ENCODE peak calls at places on chromosomes 1 and 21, in nine cellular contexts. One of them, this sample, is unnamed.

GRCh38 chr1:180157108-180157507 is 2.4 kb downstream of the QSOX1 start:
- DNase-seq in fibroblast of villous mesenchyme: peak
- DNase-seq in cardiac fibroblast: peak
- DNase-seq in cardiac muscle cell: peak
- DNase-seq in HCT116: no peak
- DNase-seq in tibial artery: no peak
- DNase-seq in left ventricle myocardium inferior: no peak
- DNase-seq in astrocyte of the spinal cord: peak
- DNase-seq in foreskin fibroblast: peak
- DNase-seq in this sample: no peak

GRCh38 chr1:110418729-110419128 is 11.2 kb upstream of the LAMTOR5 start:
- DNase-seq in fibroblast of villous mesenchyme: no peak
- DNase-seq in cardiac fibroblast: no peak
- DNase-seq in cardiac muscle cell: no peak
- DNase-seq in HCT116: no peak
- DNase-seq in tibial artery: no peak
- DNase-seq in left ventricle myocardium inferior: no peak
- DNase-seq in astrocyte of the spinal cord: no peak
- DNase-seq in foreskin fibroblast: no peak
- DNase-seq in this sample: no peak

GRCh38 chr1:212699104-212699838 is 369 bp downstream of the BATF3 start:
- DNase-seq in fibroblast of villous mesenchyme: peak
- DNase-seq in cardiac fibroblast: peak
- DNase-seq in cardiac muscle cell: peak
- DNase-seq in HCT116: peak
- DNase-seq in tibial artery: peak
- DNase-seq in left ventricle myocardium inferior: peak
- DNase-seq in astrocyte of the spinal cord: peak
- DNase-seq in foreskin fibroblast: no peak
- DNase-seq in this sample: no peak

GRCh38 chr1:111234866-111235265 is 7.4 kb downstream of the CHI3L2 start:
- DNase-seq in fibroblast of villous mesenchyme: no peak
- DNase-seq in cardiac fibroblast: no peak
- DNase-seq in cardiac muscle cell: no peak
- DNase-seq in HCT116: no peak
- DNase-seq in tibial artery: no peak
- DNase-seq in left ventricle myocardium inferior: no peak
- DNase-seq in astrocyte of the spinal cord: peak
- DNase-seq in foreskin fibroblast: peak
- DNase-seq in this sample: no peak

GRCh38 chr1:24963943-24964677 is 34.0 kb upstream of the RUNX3 start:
- DNase-seq in fibroblast of villous mesenchyme: no peak
- DNase-seq in cardiac fibroblast: no peak
- DNase-seq in cardiac muscle cell: no peak
- DNase-seq in HCT116: no peak
- DNase-seq in tibial artery: no peak
- DNase-seq in left ventricle myocardium inferior: no peak
- DNase-seq in astrocyte of the spinal cord: no peak
- DNase-seq in foreskin fibroblast: no peak
- DNase-seq in this sample: no peak

GRCh38 chr1:3880429-3881190 is 19.5 kb downstream of the C1orf174 start:
- DNase-seq in fibroblast of villous mesenchyme: no peak
- DNase-seq in cardiac fibroblast: no peak
- DNase-seq in cardiac muscle cell: no peak
- DNase-seq in HCT116: no peak
- DNase-seq in tibial artery: no peak
- DNase-seq in left ventricle myocardium inferior: no peak
- DNase-seq in astrocyte of the spinal cord: no peak
- DNase-seq in foreskin fibroblast: no peak
- DNase-seq in this sample: no peak

GRCh38 chr1:117048431-117049133 is 11.5 kb upstream of the TTF2 start:
- DNase-seq in fibroblast of villous mesenchyme: no peak
- DNase-seq in cardiac fibroblast: no peak
- DNase-seq in cardiac muscle cell: no peak
- DNase-seq in HCT116: no peak
- DNase-seq in tibial artery: no peak
- DNase-seq in left ventricle myocardium inferior: no peak
- DNase-seq in astrocyte of the spinal cord: no peak
- DNase-seq in foreskin fibroblast: no peak
- DNase-seq in this sample: no peak

GRCh38 chr1:1230656-1231399 is 973 bp downstream of the SDF4 start:
- DNase-seq in fibroblast of villous mesenchyme: peak
- DNase-seq in cardiac fibroblast: peak
- DNase-seq in cardiac muscle cell: peak
- DNase-seq in HCT116: peak
- DNase-seq in tibial artery: no peak
- DNase-seq in left ventricle myocardium inferior: no peak
- DNase-seq in astrocyte of the spinal cord: peak
- DNase-seq in foreskin fibroblast: peak
- DNase-seq in this sample: peak

GRCh38 chr1:16324456-16324890 is 27.8 kb downstream of the FBXO42 start:
- DNase-seq in fibroblast of villous mesenchyme: peak
- DNase-seq in cardiac fibroblast: peak
- DNase-seq in cardiac muscle cell: peak
- DNase-seq in HCT116: peak
- DNase-seq in tibial artery: peak
- DNase-seq in left ventricle myocardium inferior: no peak
- DNase-seq in astrocyte of the spinal cord: peak
- DNase-seq in foreskin fibroblast: peak
- DNase-seq in this sample: peak

GRCh38 chr1:91148641-91149069 is 126.8 kb upstream of the ZNF644 start:
- DNase-seq in fibroblast of villous mesenchyme: no peak
- DNase-seq in cardiac fibroblast: no peak
- DNase-seq in cardiac muscle cell: no peak
- DNase-seq in HCT116: no peak
- DNase-seq in tibial artery: peak
- DNase-seq in left ventricle myocardium inferior: no peak
- DNase-seq in astrocyte of the spinal cord: no peak
- DNase-seq in foreskin fibroblast: no peak
- DNase-seq in this sample: no peak

GRCh38 chr1:3024588-3024987 is 3.3 kb downstream of the ACTRT2 start:
- DNase-seq in fibroblast of villous mesenchyme: no peak
- DNase-seq in cardiac fibroblast: no peak
- DNase-seq in cardiac muscle cell: no peak
- DNase-seq in HCT116: no peak
- DNase-seq in tibial artery: no peak
- DNase-seq in left ventricle myocardium inferior: no peak
- DNase-seq in astrocyte of the spinal cord: no peak
- DNase-seq in foreskin fibroblast: no peak
- DNase-seq in this sample: no peak

GRCh38 chr1:39277876-39278275 is 73.4 kb downstream of the MACF1 start:
- DNase-seq in fibroblast of villous mesenchyme: no peak
- DNase-seq in cardiac fibroblast: no peak
- DNase-seq in cardiac muscle cell: no peak
- DNase-seq in HCT116: no peak
- DNase-seq in tibial artery: no peak
- DNase-seq in left ventricle myocardium inferior: no peak
- DNase-seq in astrocyte of the spinal cord: no peak
- DNase-seq in foreskin fibroblast: no peak
- DNase-seq in this sample: no peak
- H3K4me3 ChIP-seq in fibroblast of villous mesenchyme: no peak
- H3K4me3 ChIP-seq in cardiac fibroblast: no peak
- H3K4me3 ChIP-seq in cardiac muscle cell: no peak
- H3K4me3 ChIP-seq in HCT116: no peak
- H3K4me3 ChIP-seq in tibial artery: no peak
- H3K4me3 ChIP-seq in left ventricle myocardium inferior: no peak
- H3K4me3 ChIP-seq in astrocyte of the spinal cord: no peak
- H3K4me3 ChIP-seq in foreskin fibroblast: no peak
- H3K4me3 ChIP-seq in this sample: no peak

DNA sequence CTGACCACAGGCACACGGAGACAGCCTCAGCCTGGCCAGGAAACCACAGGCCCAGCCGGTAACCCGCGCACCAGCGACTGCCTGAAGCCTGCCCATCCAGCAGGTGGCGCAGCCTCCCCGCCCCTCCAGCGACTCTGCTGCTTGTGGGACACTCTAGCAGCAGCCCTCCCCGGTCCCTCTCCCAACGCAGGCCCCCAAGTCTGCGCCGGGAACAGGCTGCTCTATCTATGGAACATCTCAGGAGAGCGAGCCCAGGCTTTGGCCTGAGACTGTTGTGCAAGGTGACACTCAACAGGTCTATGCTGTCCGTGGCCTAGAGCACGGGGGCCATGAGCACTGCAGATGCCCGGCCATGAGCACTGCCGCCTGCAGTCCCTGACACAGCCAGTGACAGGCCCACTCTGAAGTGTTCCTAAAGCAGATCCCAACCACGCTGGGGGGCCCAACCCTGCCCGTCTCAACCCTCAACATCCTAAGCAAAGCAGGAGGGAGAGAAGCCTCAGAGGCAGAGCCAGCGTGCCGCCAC is 28.4 kb downstream of the WDR4 start:
- DNase-seq in fibroblast of villous mesenchyme: peak
- DNase-seq in cardiac fibroblast: peak
- DNase-seq in cardiac muscle cell: no peak
- DNase-seq in HCT116: no peak
- DNase-seq in tibial artery: no peak
- DNase-seq in left ventricle myocardium inferior: no peak
- DNase-seq in astrocyte of the spinal cord: no peak
- DNase-seq in foreskin fibroblast: no peak
- DNase-seq in this sample: no peak
- TF ChIP-seq CTCF in fibroblast of villous mesenchyme: peak
- TF ChIP-seq CTCF in cardiac fibroblast: peak
- TF ChIP-seq CTCF in cardiac muscle cell: peak
- TF ChIP-seq CTCF in HCT116: peak
- TF ChIP-seq CTCF in tibial artery: no peak
- TF ChIP-seq CTCF in left ventricle myocardium inferior: peak
- TF ChIP-seq CTCF in astrocyte of the spinal cord: peak
- TF ChIP-seq CTCF in foreskin fibroblast: peak
- TF ChIP-seq CTCF in this sample: peak

GRCh38 chr21:29748391-29749167 is 191.2 kb downstream of the GRIK1 start:
- DNase-seq in fibroblast of villous mesenchyme: no peak
- DNase-seq in cardiac fibroblast: no peak
- DNase-seq in cardiac muscle cell: no peak
- DNase-seq in HCT116: no peak
- DNase-seq in tibial artery: no peak
- DNase-seq in left ventricle myocardium inferior: no peak
- DNase-seq in astrocyte of the spinal cord: no peak
- DNase-seq in foreskin fibroblast: no peak
- DNase-seq in this sample: no peak
- H3K4me3 ChIP-seq in fibroblast of villous mesenchyme: no peak
- H3K4me3 ChIP-seq in cardiac fibroblast: no peak
- H3K4me3 ChIP-seq in cardiac muscle cell: no peak
- H3K4me3 ChIP-seq in HCT116: no peak
- H3K4me3 ChIP-seq in tibial artery: no peak
- H3K4me3 ChIP-seq in left ventricle myocardium inferior: no peak
- H3K4me3 ChIP-seq in astrocyte of the spinal cord: no peak
- H3K4me3 ChIP-seq in foreskin fibroblast: no peak
- H3K4me3 ChIP-seq in this sample: no peak

GRCh38 chr1:205122489-205122882 is 708 bp upstream of the RBBP5 start:
- DNase-seq in fibroblast of villous mesenchyme: no peak
- DNase-seq in cardiac fibroblast: no peak
- DNase-seq in cardiac muscle cell: no peak
- DNase-seq in HCT116: no peak
- DNase-seq in tibial artery: no peak
- DNase-seq in left ventricle myocardium inferior: no peak
- DNase-seq in astrocyte of the spinal cord: no peak
- DNase-seq in foreskin fibroblast: no peak
- DNase-seq in this sample: no peak
- TF ChIP-seq CTCF in fibroblast of villous mesenchyme: no peak
- TF ChIP-seq CTCF in cardiac fibroblast: no peak
- TF ChIP-seq CTCF in cardiac muscle cell: no peak
- TF ChIP-seq CTCF in HCT116: no peak
- TF ChIP-seq CTCF in tibial artery: no peak
- TF ChIP-seq CTCF in left ventricle myocardium inferior: no peak
- TF ChIP-seq CTCF in astrocyte of the spinal cord: no peak
- TF ChIP-seq CTCF in foreskin fibroblast: no peak
- TF ChIP-seq CTCF in this sample: no peak

GRCh38 chr1:241742084-241742483 is 90.0 kb downstream of the WDR64 start:
- DNase-seq in fibroblast of villous mesenchyme: peak
- DNase-seq in cardiac fibroblast: no peak
- DNase-seq in cardiac muscle cell: no peak
- DNase-seq in HCT116: no peak
- DNase-seq in tibial artery: no peak
- DNase-seq in left ventricle myocardium inferior: no peak
- DNase-seq in astrocyte of the spinal cord: no peak
- DNase-seq in foreskin fibroblast: no peak
- DNase-seq in this sample: no peak

GRCh38 chr1:241749041-241749798 is 97.1 kb downstream of the WDR64 start:
- DNase-seq in fibroblast of villous mesenchyme: peak
- DNase-seq in cardiac fibroblast: peak
- DNase-seq in cardiac muscle cell: peak
- DNase-seq in HCT116: no peak
- DNase-seq in tibial artery: no peak
- DNase-seq in left ventricle myocardium inferior: no peak
- DNase-seq in astrocyte of the spinal cord: peak
- DNase-seq in foreskin fibroblast: no peak
- DNase-seq in this sample: peak

GRCh38 chr1:241747992-241748391 is 95.9 kb downstream of the WDR64 start:
- DNase-seq in fibroblast of villous mesenchyme: no peak
- DNase-seq in cardiac fibroblast: no peak
- DNase-seq in cardiac muscle cell: no peak
- DNase-seq in HCT116: no peak
- DNase-seq in tibial artery: no peak
- DNase-seq in left ventricle myocardium inferior: no peak
- DNase-seq in astrocyte of the spinal cord: no peak
- DNase-seq in foreskin fibroblast: no peak
- DNase-seq in this sample: no peak

GRCh38 chr1:241749924-241750695 is 97.9 kb upstream of the EXO1 start:
- DNase-seq in fibroblast of villous mesenchyme: no peak
- DNase-seq in cardiac fibroblast: no peak
- DNase-seq in cardiac muscle cell: no peak
- DNase-seq in HCT116: no peak
- DNase-seq in tibial artery: no peak
- DNase-seq in left ventricle myocardium inferior: no peak
- DNase-seq in astrocyte of the spinal cord: no peak
- DNase-seq in foreskin fibroblast: no peak
- DNase-seq in this sample: no peak

GRCh38 chr1:241744591-241744990 is 92.5 kb downstream of the WDR64 start:
- DNase-seq in fibroblast of villous mesenchyme: no peak
- DNase-seq in cardiac fibroblast: no peak
- DNase-seq in cardiac muscle cell: no peak
- DNase-seq in HCT116: no peak
- DNase-seq in tibial artery: no peak
- DNase-seq in left ventricle myocardium inferior: no peak
- DNase-seq in astrocyte of the spinal cord: no peak
- DNase-seq in foreskin fibroblast: no peak
- DNase-seq in this sample: no peak
- H3K4me3 ChIP-seq in fibroblast of villous mesenchyme: no peak
- H3K4me3 ChIP-seq in cardiac fibroblast: no peak
- H3K4me3 ChIP-seq in cardiac muscle cell: no peak
- H3K4me3 ChIP-seq in HCT116: no peak
- H3K4me3 ChIP-seq in tibial artery: no peak
- H3K4me3 ChIP-seq in left ventricle myocardium inferior: no peak
- H3K4me3 ChIP-seq in astrocyte of the spinal cord: no peak
- H3K4me3 ChIP-seq in foreskin fibroblast: no peak
- H3K4me3 ChIP-seq in this sample: no peak

DNA sequence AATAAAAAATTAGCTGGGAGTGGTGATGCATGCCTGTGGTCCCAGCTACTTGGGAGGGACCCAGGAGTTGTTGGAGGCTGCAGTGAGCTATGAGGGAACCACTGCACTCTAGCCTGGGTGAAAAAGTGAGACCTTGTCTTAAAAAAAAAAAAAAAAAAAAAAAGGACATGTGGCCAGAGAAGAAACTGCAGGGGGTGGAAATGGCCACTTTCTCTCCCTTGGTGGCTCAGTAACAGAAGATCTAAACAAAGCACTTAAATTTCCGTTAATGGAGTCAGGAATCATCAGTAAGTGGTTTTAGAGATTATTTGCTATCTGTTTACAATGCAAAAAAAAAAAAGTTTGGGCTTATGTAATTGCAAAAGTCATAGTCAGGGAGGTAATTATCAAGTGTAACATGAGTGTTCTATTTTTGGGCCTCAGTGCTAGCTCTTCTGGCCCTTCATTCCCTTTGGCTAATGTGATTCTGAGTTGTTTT is 19.3 kb upstream of the OPRD1 start:
- DNase-seq in fibroblast of villous mesenchyme: no peak
- DNase-seq in cardiac fibroblast: no peak
- DNase-seq in cardiac muscle cell: no peak
- DNase-seq in HCT116: no peak
- DNase-seq in tibial artery: no peak
- DNase-seq in left ventricle myocardium inferior: no peak
- DNase-seq in astrocyte of the spinal cord: no peak
- DNase-seq in foreskin fibroblast: no peak
- DNase-seq in this sample: no peak
- TF ChIP-seq CTCF in fibroblast of villous mesenchyme: peak
- TF ChIP-seq CTCF in cardiac fibroblast: peak
- TF ChIP-seq CTCF in cardiac muscle cell: no peak
- TF ChIP-seq CTCF in HCT116: peak
- TF ChIP-seq CTCF in tibial artery: no peak
- TF ChIP-seq CTCF in left ventricle myocardium inferior: peak
- TF ChIP-seq CTCF in astrocyte of the spinal cord: no peak
- TF ChIP-seq CTCF in foreskin fibroblast: no peak
- TF ChIP-seq CTCF in this sample: no peak